ENCODE peak calls at places on chromosome 1, in nine cellular contexts. A, I, O, U, Y, T, B, D and R are unnamed samples.

GRCh38 chr1:15733726-15734226 is 2.3 kb upstream of the SLC25A34 start:
- DNase-seq in I (no peak), U (no peak), Y (no peak), O (peak), A (no peak), T (no peak), D (no peak), B (no peak), R (no peak)

GRCh38 chr1:204065986-204066300 is 7.0 kb upstream of the SOX13 start:
- DNase-seq in A (no peak), U (no peak), T (no peak), Y (no peak), O (no peak), B (no peak), I (no peak), D (no peak), R (no peak)

GRCh38 chr1:108070662-108071061 is 105.7 kb upstream of the VAV3 start:
- DNase-seq in I (no peak), T (no peak), Y (no peak), A (no peak), O (no peak), D (no peak), B (no peak), U (no peak), R (no peak)

GRCh38 chr1:212975607-212975918 is 25.2 kb downstream of the VASH2 start:
- DNase-seq in B (no peak), I (no peak), D (no peak), O (no peak), T (no peak), A (no peak), U (peak), Y (peak), R (no peak)

GRCh38 chr1:30681782-30682181 is 41.6 kb downstream of the MATN1 start:
- DNase-seq in U (no peak), O (no peak), A (no peak), D (no peak), B (no peak), Y (no peak), T (no peak), I (no peak), R (no peak)

GRCh38 chr1:12153181-12153785 is 13.5 kb upstream of the TNFRSF1B start:
- DNase-seq in Y (peak), T (peak), I (peak), U (peak), D (peak), O (peak), B (no peak), A (peak), R (peak)

GRCh38 chr1:912740-913301 is 10.9 kb upstream of the SAMD11 start:
- DNase-seq in O (peak), Y (no peak), A (peak), B (peak), T (no peak), I (peak), U (peak), D (no peak), R (peak)

GRCh38 chr1:11078631-11079030 is 18.8 kb upstream of the SRM start:
- DNase-seq in T (no peak), B (no peak), U (peak), I (no peak), Y (peak), A (no peak), D (peak), O (no peak), R (no peak)

GRCh38 chr1:218878369-218878768 is 295.3 kb upstream of the LYPLAL1 start:
- DNase-seq in T (no peak), A (no peak), Y (no peak), I (no peak), B (peak), U (no peak), O (no peak), D (no peak), R (no peak)

GRCh38 chr1:100538935-100539835 is 1.2 kb downstream of the GPR88 start:
- DNase-seq in A (peak), B (peak), Y (no peak), O (no peak), D (no peak), I (no peak), T (peak), U (no peak), R (no peak)
- TF ChIP-seq CTCF in A (no peak), B (no peak), Y (no peak), O (no peak), D (no peak), I (no peak), T (no peak), U (no peak), R (no peak)

GRCh38 chr1:166489670-166490436 is 323.1 kb upstream of the FAM78B start:
- DNase-seq in B (peak), U (peak), D (no peak), I (no peak), A (peak), O (no peak), Y (no peak), T (no peak), R (no peak)

GRCh38 chr1:166490437-166490784 is 323.6 kb upstream of the FAM78B start:
- DNase-seq in A (peak), T (no peak), B (no peak), U (no peak), O (no peak), I (no peak), Y (no peak), D (no peak), R (no peak)

GRCh38 chr1:166488327-166488726 is 321.5 kb upstream of the FAM78B start:
- DNase-seq in O (no peak), Y (no peak), T (no peak), U (no peak), B (no peak), A (no peak), D (no peak), I (no peak), R (no peak)

GRCh38 chr1:166485620-166486019 is 318.8 kb upstream of the FAM78B start:
- DNase-seq in B (peak), T (no peak), O (no peak), D (no peak), I (no peak), Y (no peak), A (no peak), U (no peak), R (no peak)

DNA sequence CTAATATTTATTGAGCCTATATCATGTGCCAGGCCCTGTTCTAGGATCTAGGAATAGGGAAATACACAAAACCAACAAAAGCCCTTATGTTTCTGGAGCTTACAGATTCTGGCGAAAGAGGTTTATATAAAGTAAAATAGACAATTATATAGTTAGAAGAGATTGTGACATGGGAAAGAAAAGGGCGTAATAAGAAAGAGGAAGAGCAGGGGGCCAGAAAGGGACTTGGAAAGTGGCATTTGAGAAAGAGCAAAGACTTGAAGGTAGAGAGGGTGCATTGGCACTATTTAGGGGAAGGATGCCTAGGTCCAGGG is 322.5 kb upstream of the FAM78B start:
- DNase-seq in U (no peak), T (no peak), I (no peak), D (no peak), Y (no peak), A (no peak), B (no peak), O (no peak), R (no peak)
- H3K4me3 ChIP-seq in U (no peak), T (peak), I (no peak), D (no peak), Y (no peak), A (peak), B (no peak), O (no peak), R (no peak)

DNA sequence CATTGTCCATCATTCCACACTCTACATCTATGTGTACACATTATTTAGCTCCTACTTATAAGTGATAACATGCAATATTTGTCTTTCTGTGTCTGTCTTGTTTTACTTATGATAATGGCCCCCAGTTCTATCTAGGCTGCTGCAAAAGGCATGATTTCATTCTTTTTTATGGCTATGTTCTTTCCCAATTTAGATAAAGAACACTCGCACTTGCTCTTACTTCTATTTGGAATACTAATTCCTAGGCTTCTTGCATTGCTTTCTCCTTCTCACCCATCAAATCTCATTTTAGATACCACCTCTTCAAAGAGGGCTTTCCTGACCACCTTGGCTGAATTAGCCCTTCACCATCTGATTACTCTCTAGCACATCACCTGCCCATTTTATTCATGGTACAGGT is 3.0 kb upstream of the RGS4 start:
- DNase-seq in D (no peak), U (no peak), T (no peak), O (no peak), Y (no peak), I (no peak), A (no peak), B (no peak), R (no peak)
- TF ChIP-seq CTCF in D (no peak), U (no peak), T (no peak), O (no peak), Y (no peak), I (no peak), A (no peak), B (no peak), R (no peak)

GRCh38 chr1:156933136-156933535 is 12.7 kb downstream of the LRRC71 start:
- DNase-seq in O (no peak), A (no peak), I (no peak), Y (no peak), T (no peak), U (no peak), D (no peak), B (no peak), R (no peak)

GRCh38 chr1:156931974-156932710 is 11.7 kb downstream of the LRRC71 start:
- DNase-seq in T (no peak), Y (no peak), A (peak), D (no peak), U (no peak), O (no peak), I (no peak), B (no peak), R (no peak)

GRCh38 chr1:156929596-156930238 is 9.3 kb downstream of the LRRC71 start:
- DNase-seq in T (no peak), D (no peak), U (no peak), A (peak), Y (no peak), B (no peak), I (no peak), O (no peak), R (no peak)

GRCh38 chr1:156930483-156930882 is 10.1 kb downstream of the LRRC71 start:
- DNase-seq in A (no peak), U (no peak), B (no peak), O (no peak), D (no peak), I (no peak), Y (no peak), T (no peak), R (no peak)

GRCh38 chr1:156931553-156931952 is 11.1 kb downstream of the LRRC71 start:
- DNase-seq in A (peak), T (no peak), Y (no peak), I (no peak), U (no peak), O (no peak), D (no peak), B (no peak), R (no peak)
- H3K4me3 ChIP-seq in A (no peak), T (no peak), Y (no peak), I (no peak), U (no peak), O (no peak), D (no peak), B (no peak), R (peak)

GRCh38 chr1:55334797-55335196 is 119.6 kb upstream of the USP24 start:
- DNase-seq in T (no peak), D (no peak), Y (no peak), U (no peak), A (no peak), O (no peak), B (no peak), I (no peak), R (no peak)

GRCh38 chr1:55338448-55338820 is 123.3 kb upstream of the USP24 start:
- DNase-seq in D (no peak), O (no peak), T (no peak), A (no peak), I (no peak), Y (no peak), B (no peak), U (no peak), R (no peak)

GRCh38 chr1:55334140-55334539 is 119.0 kb upstream of the USP24 start:
- DNase-seq in O (no peak), T (no peak), I (no peak), D (no peak), U (no peak), B (no peak), Y (no peak), A (no peak), R (no peak)

GRCh38 chr1:55339681-55340080 is 124.5 kb upstream of the USP24 start:
- DNase-seq in T (no peak), Y (no peak), B (no peak), O (no peak), D (no peak), U (no peak), I (no peak), A (no peak), R (no peak)

DNA sequence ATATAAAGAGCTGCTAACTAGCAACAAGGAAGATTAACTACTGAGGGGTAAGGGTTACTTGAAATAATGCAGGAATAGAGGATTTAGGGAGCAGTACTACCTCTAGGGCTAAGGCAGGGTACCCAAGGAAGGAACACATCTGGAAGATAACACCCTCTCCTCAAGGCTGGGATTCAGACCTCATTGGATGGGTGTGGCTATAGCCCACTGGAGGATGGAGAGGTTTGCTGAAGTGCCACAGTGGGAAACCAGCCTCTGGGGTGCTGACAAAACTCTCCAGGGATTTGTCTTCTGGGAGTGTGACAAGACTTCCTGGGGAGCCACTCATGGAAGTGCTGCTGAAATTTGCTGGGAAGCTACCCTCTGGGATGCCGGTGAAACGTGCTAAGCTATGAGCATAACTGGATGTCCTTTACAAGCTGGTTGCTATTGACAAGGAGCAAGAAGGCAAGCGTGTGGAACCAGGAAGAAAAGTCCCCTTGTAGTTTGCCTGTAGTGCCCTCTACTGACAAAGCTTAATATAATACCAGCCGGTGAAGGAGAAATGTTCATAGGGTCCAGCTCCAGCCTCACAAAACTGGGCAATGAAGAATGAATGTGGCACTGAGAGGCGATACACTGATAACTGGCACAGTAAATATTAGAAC is 122.8 kb upstream of the USP24 start:
- DNase-seq in I (no peak), B (peak), U (peak), A (no peak), O (no peak), T (no peak), D (peak), Y (peak), R (no peak)
- TF ChIP-seq CTCF in I (no peak), B (peak), U (peak), A (peak), O (no peak), T (peak), D (peak), Y (peak), R (no peak)

DNA sequence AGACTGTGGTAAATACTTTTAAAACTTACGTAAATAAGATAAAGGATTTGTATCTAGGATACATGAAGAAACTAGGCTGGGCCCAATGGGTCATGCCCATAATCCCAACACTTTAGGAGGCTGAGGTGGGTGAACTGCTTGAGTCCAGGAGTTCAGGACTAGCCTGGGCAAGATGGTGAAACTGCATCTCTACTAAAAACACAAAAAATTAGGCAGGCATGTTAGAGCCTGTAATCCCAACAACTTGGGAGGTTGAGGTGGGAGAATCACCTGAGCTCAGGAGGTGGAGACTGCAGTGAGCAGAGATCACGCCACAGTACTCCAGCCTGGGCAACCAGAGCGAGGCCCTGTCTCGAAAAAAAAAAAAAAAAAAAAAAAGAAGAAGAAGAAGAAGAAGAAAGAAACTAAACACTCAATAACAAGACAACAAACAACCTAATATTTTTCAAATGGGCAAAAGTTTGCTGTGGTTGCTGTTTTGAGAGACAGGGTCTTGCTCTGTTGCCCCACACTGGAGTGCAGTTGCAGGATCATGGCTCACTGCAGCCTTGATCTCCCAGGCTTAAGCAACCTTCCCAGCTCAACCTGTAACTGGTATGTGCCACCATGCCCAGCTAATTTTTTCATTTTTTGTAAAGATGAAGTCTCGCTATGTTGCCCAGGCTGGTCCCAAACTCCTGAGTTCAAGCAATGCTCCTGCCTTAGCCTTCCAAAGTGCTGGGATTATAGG is 78.3 kb downstream of the EIF4G3 start:
- DNase-seq in B (peak), U (no peak), A (no peak), O (no peak), D (no peak), T (no peak), I (no peak), Y (no peak), R (no peak)
- H3K4me3 ChIP-seq in B (no peak), U (no peak), A (no peak), O (no peak), D (no peak), T (no peak), I (no peak), Y (no peak), R (no peak)

GRCh38 chr1:179205284-179205683 is 24.2 kb downstream of the ABL2 start:
- DNase-seq in B (no peak), Y (no peak), I (no peak), T (no peak), U (no peak), D (no peak), O (no peak), A (no peak), R (no peak)

GRCh38 chr1:179208681-179209477 is 20.6 kb downstream of the ABL2 start:
- DNase-seq in O (no peak), B (no peak), Y (no peak), T (no peak), U (no peak), D (no peak), A (no peak), I (no peak), R (no peak)

GRCh38 chr1:179206817-179207216 is 22.7 kb downstream of the ABL2 start:
- DNase-seq in T (no peak), A (no peak), Y (no peak), B (no peak), I (no peak), U (no peak), D (no peak), O (no peak), R (no peak)
- TF ChIP-seq CTCF in T (no peak), A (no peak), Y (no peak), B (no peak), I (no peak), U (no peak), D (no peak), O (no peak), R (no peak)

GRCh38 chr1:169309178-169310166 is 58.1 kb downstream of the NME7 start:
- DNase-seq in D (no peak), I (no peak), A (no peak), T (no peak), Y (no peak), O (no peak), B (no peak), U (no peak), R (no peak)
- H3K4me3 ChIP-seq in D (no peak), I (no peak), A (no peak), T (no peak), Y (no peak), O (no peak), B (no peak), U (no peak), R (no peak)

DNA sequence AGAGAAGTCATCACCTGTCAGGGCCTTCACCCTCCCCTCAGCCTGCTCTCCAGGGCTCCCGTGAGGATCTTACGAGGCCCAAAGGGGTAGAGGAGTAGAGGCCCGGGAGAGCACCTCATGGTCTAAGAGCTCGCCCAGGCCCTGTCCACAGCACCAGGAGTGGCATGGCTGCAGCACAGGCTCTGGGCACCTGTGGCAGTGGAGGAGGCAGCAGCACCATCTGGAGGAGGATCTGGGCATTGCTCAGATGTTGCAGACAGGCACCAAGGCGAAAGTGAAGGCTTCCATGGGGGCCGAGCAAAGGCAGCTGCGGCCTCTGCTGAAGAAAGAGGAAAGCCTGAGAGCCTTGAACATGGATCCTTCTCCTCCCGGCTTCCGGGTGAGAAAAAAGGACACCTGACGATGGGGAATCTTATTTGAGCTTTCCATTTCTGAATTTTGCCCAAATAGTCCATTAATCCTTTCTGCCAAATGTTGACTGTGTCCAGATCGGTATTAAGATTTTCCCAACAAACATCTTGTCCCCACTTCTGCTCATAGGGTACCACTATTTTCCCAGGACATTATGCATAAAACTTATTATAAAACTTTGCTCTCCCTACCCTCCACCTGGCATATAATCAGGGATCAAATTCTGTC is 604.7 kb downstream of the PTPRC start:
- DNase-seq in I (peak), B (peak), T (peak), O (no peak), U (peak), Y (no peak), A (peak), D (no peak), R (no peak)
- TF ChIP-seq CTCF in I (peak), B (peak), T (no peak), O (peak), U (peak), Y (peak), A (peak), D (peak), R (no peak)